ENCODE peak calls at places on chromosomes 1 and 21, in eight cellular contexts. J is neural progenitor cell, V is heart right ventricle, Y is cardiac muscle cell, I is tibial artery, K is right atrium auricular region, Q is fibroblast of lung, M is stomach. A is an unnamed sample.

GRCh38 chr21:41970751-41971653 is 17.2 kb upstream of the C2CD2 start:
- DNase-seq in J (no peak), V (no peak), Y (no peak), I (no peak), K (peak; percentile 32), Q (no peak), M (peak; percentile 17), A (no peak)

GRCh38 chr1:167935252-167936067 is 1.0 kb upstream of the DCAF6 start:
- DNase-seq in J (no peak), V (peak; percentile 23), Y (peak; percentile 49), I (no peak), K (no peak), Q (peak; percentile 49), M (no peak), A (no peak)

GRCh38 chr1:243415663-243416365 is 160.0 kb downstream of the SDCCAG8 start:
- DNase-seq in J (no peak), V (no peak), Y (no peak), I (no peak), K (no peak), Q (no peak), M (no peak), A (no peak)

GRCh38 chr1:5950994-5951749 is 41.1 kb downstream of the NPHP4 start:
- DNase-seq in J (no peak), V (no peak), Y (no peak), I (peak; percentile 54), K (no peak), Q (no peak), M (no peak), A (no peak)

GRCh38 chr1:15152318-15153183 is 996 bp upstream of the TMEM51 start:
- DNase-seq in J (peak; percentile 75), V (peak; percentile 83), Y (peak; percentile 91), I (peak; percentile 87), K (peak; percentile 88), Q (peak; percentile 91), M (peak; percentile 92), A (peak; percentile 21)

GRCh38 chr1:59006309-59006698 is 222.5 kb upstream of the JUN start:
- DNase-seq in J (no peak), V (no peak), Y (no peak), I (no peak), K (no peak), Q (no peak), M (no peak), A (no peak)

GRCh38 chr1:7116001-7116400 is 330.7 kb downstream of the CAMTA1 start:
- DNase-seq in J (no peak), V (no peak), Y (no peak), I (no peak), K (no peak), Q (no peak), M (no peak), A (no peak)

GRCh38 chr1:183081402-183082110 is 58.3 kb downstream of the LAMC1 start:
- DNase-seq in J (no peak), V (no peak), Y (no peak), I (no peak), K (no peak), Q (no peak), M (no peak), A (no peak)

GRCh38 chr1:84968865-84969264 is 28.0 kb downstream of the MCOLN2 start:
- DNase-seq in J (no peak), V (no peak), Y (no peak), I (no peak), K (no peak), Q (no peak), M (no peak), A (no peak)

DNA sequence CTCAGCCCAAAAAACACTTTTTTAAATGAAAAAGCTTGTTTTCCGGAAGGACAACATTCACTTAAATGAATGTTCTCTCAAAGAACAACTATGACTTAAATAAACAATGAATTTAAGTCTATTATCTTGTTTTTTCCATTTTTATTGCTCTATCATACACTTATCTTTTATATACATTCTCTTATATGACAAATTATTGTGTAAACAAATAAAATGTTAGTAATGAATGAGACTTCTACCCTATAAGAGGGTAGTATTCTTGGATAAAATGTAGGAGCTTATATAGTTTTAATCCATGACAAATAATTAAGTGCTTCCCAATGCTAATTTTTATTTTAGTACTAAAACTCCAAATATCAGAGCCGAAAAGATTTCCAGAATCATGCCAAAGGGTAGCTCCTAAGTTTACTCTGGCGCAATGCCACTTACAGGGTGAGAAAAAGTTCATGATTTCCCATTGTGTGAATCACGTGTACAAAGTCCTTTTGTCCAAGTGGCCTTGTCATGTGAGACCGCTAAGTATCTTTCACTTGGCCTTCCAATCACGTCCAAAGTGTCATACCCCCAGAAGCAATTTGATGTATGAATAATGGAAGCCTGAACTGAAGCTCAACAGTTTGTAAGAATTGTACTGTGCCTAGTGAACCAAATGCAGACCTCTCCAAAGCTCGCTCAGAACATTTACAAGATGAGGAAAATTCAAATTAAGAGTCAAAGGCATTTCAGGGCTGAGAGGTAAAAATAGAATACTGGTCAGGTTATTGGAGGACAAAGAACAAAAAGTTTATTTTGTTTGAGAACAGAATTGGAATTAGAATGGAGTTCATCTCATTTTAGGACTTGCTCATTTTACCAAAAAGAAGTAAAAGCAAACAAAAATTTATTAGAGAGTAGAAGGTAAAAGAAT is 56.6 kb upstream of the C1orf21 start:
- DNase-seq in J (no peak), V (peak; percentile 60), Y (peak; percentile 53), I (no peak), K (no peak), Q (no peak), M (no peak), A (no peak)
- H3K27ac ChIP-seq in J (no peak overlapping the region), V (peak overlapping the region; percentile 25), Y (no peak overlapping the region), I (no peak overlapping the region), K (peak overlapping the region; percentile 63), Q (no peak overlapping the region), M (no peak overlapping the region), A (no peak overlapping the region)

GRCh38 chr1:66730462-66730861 is 21.8 kb upstream of the DYNLT5 start:
- DNase-seq in J (no peak), V (no peak), Y (no peak), I (no peak), K (no peak), Q (no peak), M (no peak), A (no peak)

GRCh38 chr1:66732407-66733166 is 19.7 kb upstream of the DYNLT5 start:
- DNase-seq in J (no peak), V (no peak), Y (no peak), I (no peak), K (no peak), Q (no peak), M (no peak), A (no peak)

GRCh38 chr1:66729130-66729922 is 22.9 kb upstream of the DYNLT5 start:
- DNase-seq in J (no peak), V (no peak), Y (peak; percentile 25), I (no peak), K (no peak), Q (no peak), M (no peak), A (no peak)

GRCh38 chr1:66731462-66731861 is 20.8 kb upstream of the DYNLT5 start:
- DNase-seq in J (no peak), V (no peak), Y (no peak), I (no peak), K (no peak), Q (no peak), M (no peak), A (no peak)

DNA sequence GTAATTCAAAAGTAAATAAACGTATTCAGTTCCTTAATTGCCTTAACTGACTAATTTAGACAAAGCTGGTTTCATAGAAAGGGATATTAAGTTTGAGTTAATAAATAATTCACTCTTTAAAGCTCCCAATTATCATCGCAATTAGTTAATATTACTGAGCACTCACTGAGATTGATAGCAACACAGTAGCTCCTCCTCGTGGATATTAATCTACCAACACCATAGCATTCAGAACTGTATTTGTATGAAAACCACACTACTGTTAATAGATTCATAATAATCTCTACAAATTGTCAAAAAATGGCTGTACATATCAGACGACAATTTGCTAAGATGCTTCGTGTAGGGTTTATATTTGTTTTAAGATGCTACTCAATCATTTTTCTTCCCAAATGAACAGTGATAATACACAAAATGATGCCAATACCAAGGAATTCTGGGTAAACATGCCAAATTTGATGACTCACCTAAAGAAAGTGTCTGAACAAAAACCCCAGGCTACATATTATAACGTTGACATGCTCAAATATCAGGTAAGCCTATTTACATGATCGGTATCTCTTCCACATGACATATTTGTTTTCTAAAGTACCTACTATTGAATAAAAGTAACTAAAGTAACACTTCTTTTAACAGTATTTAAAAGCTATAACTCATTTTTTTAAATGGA is 18.8 kb upstream of the DYNLT5 start:
- DNase-seq in J (no peak), V (no peak), Y (no peak), I (no peak), K (no peak), Q (peak; percentile 18), M (no peak), A (no peak)
- TF ChIP-seq CTCF in J (no peak), V (no peak), Y (peak; percentile 25), I (no peak), K (no peak), Q (no peak), M (no peak), A (no peak)

GRCh38 chr1:223018534-223018933 is 124.5 kb downstream of the TLR5 start:
- DNase-seq in J (no peak), V (no peak), Y (no peak), I (no peak), K (no peak), Q (no peak), M (no peak), A (no peak)
- H3K36me3 ChIP-seq in J (no peaks in the 10 kb centered on the region), V (no peaks in the 10 kb centered on the region), Y (no peaks in the 10 kb centered on the region), I (no peaks in the 10 kb centered on the region), K (no peaks in the 10 kb centered on the region), Q (no peaks in the 10 kb centered on the region), M (no peaks in the 10 kb centered on the region), A (no peaks in the 10 kb centered on the region)

GRCh38 chr1:200369131-200369530 is 40.7 kb downstream of the ZNF281 start:
- DNase-seq in J (no peak), V (no peak), Y (no peak), I (no peak), K (no peak), Q (no peak), M (no peak), A (no peak)
- H3K27ac ChIP-seq in J (no peak overlapping the region), V (no peak overlapping the region), Y (no peak overlapping the region), I (no peak overlapping the region), K (no peak overlapping the region), Q (no peak overlapping the region), M (no peak overlapping the region), A (no peak overlapping the region)

DNA sequence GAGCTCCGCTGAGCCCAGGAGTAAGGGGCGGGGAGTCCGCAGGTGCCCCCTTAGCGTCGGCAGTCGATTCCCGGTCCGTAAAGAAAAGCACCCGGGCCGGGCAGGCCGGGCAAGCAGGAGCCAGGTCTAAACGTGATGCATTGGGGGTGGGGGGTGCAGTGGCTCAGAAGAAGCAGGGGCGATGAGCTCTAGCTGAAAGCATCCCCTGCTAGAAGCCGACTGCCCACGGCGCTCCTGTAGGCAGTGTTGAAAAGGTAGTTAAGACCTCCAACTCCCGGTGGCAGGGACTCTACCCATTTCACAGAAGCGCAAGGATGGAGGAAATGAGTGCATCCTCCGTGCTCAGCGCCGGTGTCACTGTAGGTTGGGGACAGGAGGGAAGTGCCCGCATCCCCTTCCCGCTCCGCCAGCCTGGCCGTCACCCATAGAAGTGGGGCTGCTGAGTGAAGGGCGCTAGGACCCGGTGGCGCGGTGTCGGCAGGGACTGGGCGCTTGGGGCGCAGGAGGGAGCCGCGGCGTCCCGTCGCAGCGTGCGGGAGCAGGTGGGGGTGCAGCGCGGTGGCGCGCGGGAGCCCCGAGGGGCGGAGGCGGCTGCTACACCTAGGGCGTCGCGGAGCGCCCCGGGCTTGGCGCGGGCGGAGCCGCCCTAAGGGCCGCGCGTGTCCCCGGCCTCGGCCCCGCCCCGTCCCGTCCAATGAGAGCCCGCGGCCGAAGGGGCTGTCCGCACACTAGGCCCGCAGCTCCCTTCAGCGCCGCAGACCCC is at the start of gene WNT2B:
- DNase-seq in J (peak; percentile 60), V (no peak), Y (no peak), I (no peak), K (no peak), Q (no peak), M (peak; percentile 36), A (no peak)
- TF ChIP-seq CTCF in J (no peak), V (no peak), Y (no peak), I (no peak), K (no peak), Q (no peak), M (no peak), A (no peak)